ENCODE peak calls at places on chromosomes 16 and 17, in four cellular contexts. One of them, this sample, is unnamed.

GRCh38 chr16:57967916-57968315 is 3.0 kb downstream of the CNGB1 start:
- DNase-seq in fibroblast of lung: no peak
- DNase-seq in neural progenitor cell: no peak
- DNase-seq in small intestine: no peak
- DNase-seq in this sample: no peak

GRCh38 chr16:26717826-26718225 is 348.9 kb upstream of the C16orf82 start:
- DNase-seq in fibroblast of lung: no peak
- DNase-seq in neural progenitor cell: no peak
- DNase-seq in small intestine: no peak
- DNase-seq in this sample: peak; percentile 40

GRCh38 chr16:68416057-68417046 is 32.0 kb downstream of the SMPD3 start:
- DNase-seq in neural progenitor cell: no peak
- DNase-seq in fibroblast of lung: no peak
- DNase-seq in small intestine: peak; percentile 89
- DNase-seq in this sample: no peak

GRCh38 chr17:17042851-17043667 is 802 bp downstream of the MPRIP start:
- DNase-seq in neural progenitor cell: peak; percentile 45
- DNase-seq in small intestine: peak; percentile 30
- DNase-seq in fibroblast of lung: peak; percentile 51
- DNase-seq in this sample: no peak

GRCh38 chr16:80273635-80274538 is 266.9 kb upstream of the DYNLRB2 start:
- DNase-seq in small intestine: no peak
- DNase-seq in fibroblast of lung: peak; percentile 24
- DNase-seq in neural progenitor cell: no peak
- DNase-seq in this sample: no peak

GRCh38 chr17:2068101-2068518 is 13.2 kb downstream of the HIC1 start:
- DNase-seq in neural progenitor cell: no peak
- DNase-seq in fibroblast of lung: peak; percentile 70
- DNase-seq in small intestine: no peak
- DNase-seq in this sample: no peak

GRCh38 chr17:29390856-29391631 is 881 bp downstream of the TAOK1 start:
- DNase-seq in fibroblast of lung: peak; percentile 54
- DNase-seq in small intestine: peak; percentile 21
- DNase-seq in neural progenitor cell: peak; percentile 72
- DNase-seq in this sample: peak; percentile 49

GRCh38 chr16:27049117-27049516 is 17.6 kb upstream of the C16orf82 start:
- DNase-seq in fibroblast of lung: no peak
- DNase-seq in neural progenitor cell: no peak
- DNase-seq in small intestine: no peak
- DNase-seq in this sample: no peak

GRCh38 chr16:637081-638018 is 1.2 kb upstream of the METTL26 start:
- DNase-seq in neural progenitor cell: peak; percentile 73
- DNase-seq in fibroblast of lung: peak; percentile 91
- DNase-seq in small intestine: peak; percentile 89
- DNase-seq in this sample: no peak

GRCh38 chr16:89319883-89320716 is 102.6 kb downstream of the ZNF778 start:
- DNase-seq in small intestine: peak; percentile 64
- DNase-seq in neural progenitor cell: no peak
- DNase-seq in fibroblast of lung: peak; percentile 78
- DNase-seq in this sample: peak; percentile 55

GRCh38 chr17:48497103-48497502 is 33.7 kb downstream of the HOXB1 start:
- DNase-seq in fibroblast of lung: peak; percentile 55
- DNase-seq in small intestine: no peak
- DNase-seq in neural progenitor cell: no peak
- DNase-seq in this sample: no peak

GRCh38 chr16:88561485-88562369 is 8.5 kb upstream of the ZC3H18 start:
- DNase-seq in neural progenitor cell: peak; percentile 73
- DNase-seq in fibroblast of lung: peak; percentile 63
- DNase-seq in small intestine: peak; percentile 38
- DNase-seq in this sample: peak; percentile 69

GRCh38 chr17:69828087-69828486 is 246.9 kb upstream of the KCNJ16 start:
- DNase-seq in fibroblast of lung: peak; percentile 50
- DNase-seq in neural progenitor cell: no peak
- DNase-seq in small intestine: no peak
- DNase-seq in this sample: no peak

GRCh38 chr17:41678907-41679739 is 9.6 kb upstream of the EIF1 start:
- DNase-seq in small intestine: peak; percentile 64
- DNase-seq in neural progenitor cell: no peak
- DNase-seq in fibroblast of lung: peak; percentile 41
- DNase-seq in this sample: peak; percentile 49

GRCh38 chr16:53893731-53894435 is 189.9 kb downstream of the FTO start:
- DNase-seq in neural progenitor cell: no peak
- DNase-seq in small intestine: no peak
- DNase-seq in fibroblast of lung: peak; percentile 78
- DNase-seq in this sample: peak; percentile 44

GRCh38 chr16:57966986-57967385 is 3.9 kb downstream of the CNGB1 start:
- DNase-seq in small intestine: no peak
- DNase-seq in neural progenitor cell: no peak
- DNase-seq in fibroblast of lung: no peak
- DNase-seq in this sample: no peak

GRCh38 chr16:58651965-58652348 is 22.3 kb upstream of the CNOT1 start:
- DNase-seq in fibroblast of lung: no peak
- DNase-seq in small intestine: no peak
- DNase-seq in neural progenitor cell: no peak
- DNase-seq in this sample: no peak

GRCh38 chr16:75044800-75045361 is 46.1 kb downstream of the ZNRF1 start:
- DNase-seq in fibroblast of lung: peak; percentile 58
- DNase-seq in neural progenitor cell: no peak
- DNase-seq in small intestine: no peak
- DNase-seq in this sample: peak; percentile 82

GRCh38 chr16:26569793-26570192 is 496.9 kb upstream of the C16orf82 start:
- DNase-seq in small intestine: peak; percentile 1
- DNase-seq in fibroblast of lung: no peak
- DNase-seq in neural progenitor cell: peak; percentile 64
- DNase-seq in this sample: peak; percentile 50

GRCh38 chr16:990516-991291 is 9.1 kb downstream of the SOX8 start:
- DNase-seq in neural progenitor cell: peak; percentile 30
- DNase-seq in small intestine: no peak
- DNase-seq in fibroblast of lung: no peak
- DNase-seq in this sample: no peak

GRCh38 chr17:55067697-55068439 is 99.3 kb downstream of the STXBP4 start:
- DNase-seq in small intestine: no peak
- DNase-seq in neural progenitor cell: no peak
- DNase-seq in fibroblast of lung: peak; percentile 17
- DNase-seq in this sample: peak; percentile 37

GRCh38 chr16:70592106-70592571 is 54.2 kb upstream of the IL34 start:
- DNase-seq in neural progenitor cell: no peak
- DNase-seq in fibroblast of lung: no peak
- DNase-seq in small intestine: no peak
- DNase-seq in this sample: no peak

GRCh38 chr16:70593544-70593943 is 52.8 kb upstream of the IL34 start:
- DNase-seq in fibroblast of lung: no peak
- DNase-seq in small intestine: no peak
- DNase-seq in neural progenitor cell: no peak
- DNase-seq in this sample: no peak

GRCh38 chr16:70590722-70591438 is 55.5 kb upstream of the IL34 start:
- DNase-seq in small intestine: no peak
- DNase-seq in neural progenitor cell: no peak
- DNase-seq in fibroblast of lung: no peak
- DNase-seq in this sample: no peak

GRCh38 chr16:70589998-70590471 is 56.3 kb upstream of the IL34 start:
- DNase-seq in small intestine: no peak
- DNase-seq in fibroblast of lung: peak; percentile 43
- DNase-seq in neural progenitor cell: no peak
- DNase-seq in this sample: no peak

DNA sequence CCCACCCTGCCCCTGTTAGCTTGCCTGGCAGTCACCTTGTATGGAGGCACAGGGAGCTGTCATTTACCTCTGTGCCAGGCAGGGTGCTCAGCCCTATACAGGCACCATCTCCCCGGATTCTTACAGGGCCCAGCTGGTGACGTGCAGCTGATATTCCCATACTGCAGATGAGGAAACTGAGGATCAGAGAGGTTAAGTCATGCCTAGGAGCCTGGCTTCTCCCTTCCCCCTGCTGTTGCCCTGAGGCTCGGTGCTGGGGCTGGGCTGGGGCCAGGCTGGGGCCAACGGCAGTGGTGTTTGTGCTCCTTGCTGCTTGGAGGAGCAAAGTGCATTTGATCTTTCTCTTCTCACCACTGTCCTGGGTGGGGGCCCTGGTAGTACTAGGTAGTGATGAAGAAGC is 54.8 kb upstream of the IL34 start:
- DNase-seq in neural progenitor cell: no peak
- DNase-seq in fibroblast of lung: no peak
- DNase-seq in small intestine: peak; percentile 21
- DNase-seq in this sample: no peak
- H3K27ac ChIP-seq in neural progenitor cell: no peak overlapping the region
- H3K27ac ChIP-seq in fibroblast of lung: no peak overlapping the region
- H3K27ac ChIP-seq in small intestine: peak overlapping the region; percentile 79
- H3K27ac ChIP-seq in this sample: no peak overlapping the region

GRCh38 chr17:64063766-64064224 is 43.4 kb upstream of the ICAM2 start:
- DNase-seq in small intestine: peak; percentile 78
- DNase-seq in neural progenitor cell: peak; percentile 78
- DNase-seq in fibroblast of lung: peak; percentile 44
- DNase-seq in this sample: no peak
- H3K4me3 ChIP-seq in small intestine: no peak overlapping the region
- H3K4me3 ChIP-seq in neural progenitor cell: no peak overlapping the region
- H3K4me3 ChIP-seq in fibroblast of lung: no peak overlapping the region
- H3K4me3 ChIP-seq in this sample: no peak overlapping the region

GRCh38 chr17:39919087-39919683 is 750 bp upstream of the GSDMB start:
- DNase-seq in neural progenitor cell: no peak
- DNase-seq in fibroblast of lung: no peak
- DNase-seq in small intestine: peak; percentile 50
- DNase-seq in this sample: no peak

GRCh38 chr17:39923230-39923629 is 4.2 kb downstream of the ORMDL3 start:
- DNase-seq in small intestine: no peak
- DNase-seq in neural progenitor cell: no peak
- DNase-seq in fibroblast of lung: no peak
- DNase-seq in this sample: no peak

GRCh38 chr17:39920218-39921210 is 2.1 kb upstream of the GSDMB start:
- DNase-seq in small intestine: peak; percentile 62
- DNase-seq in neural progenitor cell: no peak
- DNase-seq in fibroblast of lung: no peak
- DNase-seq in this sample: no peak

GRCh38 chr17:39922006-39922405 is 3.6 kb upstream of the GSDMB start:
- DNase-seq in neural progenitor cell: no peak
- DNase-seq in fibroblast of lung: no peak
- DNase-seq in small intestine: no peak
- DNase-seq in this sample: no peak

GRCh38 chr17:39921323-39921722 is 2.9 kb upstream of the GSDMB start:
- DNase-seq in fibroblast of lung: no peak
- DNase-seq in small intestine: no peak
- DNase-seq in neural progenitor cell: no peak
- DNase-seq in this sample: no peak
- H3K27ac ChIP-seq in fibroblast of lung: no peak overlapping the region
- H3K27ac ChIP-seq in small intestine: peak overlapping the region; percentile 22
- H3K27ac ChIP-seq in neural progenitor cell: no peak overlapping the region
- H3K27ac ChIP-seq in this sample: no peak overlapping the region

GRCh38 chr17:81045590-81046095 is 10.7 kb downstream of the BAIAP2 start:
- DNase-seq in neural progenitor cell: no peak
- DNase-seq in fibroblast of lung: no peak
- DNase-seq in small intestine: no peak
- DNase-seq in this sample: no peak

GRCh38 chr17:81046131-81046769 is 11.3 kb downstream of the BAIAP2 start:
- DNase-seq in neural progenitor cell: no peak
- DNase-seq in small intestine: no peak
- DNase-seq in fibroblast of lung: no peak
- DNase-seq in this sample: no peak

GRCh38 chr17:81044428-81044763 is 9.4 kb downstream of the BAIAP2 start:
- DNase-seq in fibroblast of lung: no peak
- DNase-seq in neural progenitor cell: no peak
- DNase-seq in small intestine: no peak
- DNase-seq in this sample: no peak

GRCh38 chr17:81043725-81044427 is 8.9 kb downstream of the BAIAP2 start:
- DNase-seq in fibroblast of lung: no peak
- DNase-seq in small intestine: no peak
- DNase-seq in neural progenitor cell: peak; percentile 61
- DNase-seq in this sample: peak; percentile 43

DNA sequence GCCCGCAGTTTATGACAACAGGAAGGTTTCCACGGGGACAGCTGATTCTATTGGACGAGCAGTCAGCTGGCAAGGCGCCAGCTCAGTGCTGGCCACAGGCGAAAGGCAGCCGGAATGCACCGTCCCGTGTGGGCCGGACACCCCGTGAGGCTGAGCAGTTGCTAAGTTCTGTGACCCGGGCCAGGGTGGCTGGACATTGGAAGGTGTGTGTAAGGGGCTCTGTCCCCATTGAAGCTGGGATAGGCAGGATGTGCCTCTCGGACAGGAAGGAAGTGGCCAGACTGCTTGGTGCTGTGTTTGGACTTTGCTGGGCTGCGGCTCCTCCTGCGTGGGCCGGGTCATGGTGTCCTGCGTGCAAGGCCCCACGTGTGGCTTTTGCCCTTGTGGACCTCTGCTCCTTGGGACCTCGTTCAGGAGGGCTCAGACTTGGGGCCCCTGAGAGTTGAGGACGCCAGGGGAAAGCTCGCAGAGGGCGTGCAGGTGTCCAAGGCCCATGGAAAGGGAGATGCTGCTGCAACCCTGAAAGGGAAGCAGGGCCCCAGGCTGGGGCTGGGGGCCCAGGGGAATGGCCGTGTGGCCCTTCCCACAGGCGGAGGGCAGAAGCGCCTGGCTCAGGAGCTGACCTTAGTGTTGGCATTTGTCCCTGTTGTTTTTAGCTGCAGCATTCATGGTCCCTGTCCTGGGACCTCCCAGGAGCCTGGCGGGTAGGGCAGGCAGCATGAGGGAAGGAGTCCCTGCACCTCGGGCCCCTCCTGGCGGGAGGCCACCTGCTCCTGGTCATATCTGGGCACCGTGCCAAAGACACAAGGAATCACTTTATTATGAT is 10.0 kb downstream of the BAIAP2 start:
- DNase-seq in neural progenitor cell: no peak
- DNase-seq in small intestine: peak; percentile 34
- DNase-seq in fibroblast of lung: peak; percentile 61
- DNase-seq in this sample: peak; percentile 33
- H3K4me3 ChIP-seq in neural progenitor cell: no peak overlapping the region
- H3K4me3 ChIP-seq in small intestine: no peak overlapping the region
- H3K4me3 ChIP-seq in fibroblast of lung: no peak overlapping the region
- H3K4me3 ChIP-seq in this sample: no peak overlapping the region

GRCh38 chr16:11494433-11494832 is 92.3 kb downstream of the LITAF start:
- DNase-seq in small intestine: no peak
- DNase-seq in fibroblast of lung: no peak
- DNase-seq in neural progenitor cell: no peak
- DNase-seq in this sample: no peak
- H3K27ac ChIP-seq in small intestine: no peak overlapping the region
- H3K27ac ChIP-seq in fibroblast of lung: no peak overlapping the region
- H3K27ac ChIP-seq in neural progenitor cell: no peak overlapping the region
- H3K27ac ChIP-seq in this sample: no peak overlapping the region

GRCh38 chr17:76560036-76560876 is 20.4 kb downstream of the PRCD start:
- DNase-seq in neural progenitor cell: no peak
- DNase-seq in fibroblast of lung: no peak
- DNase-seq in small intestine: no peak
- DNase-seq in this sample: no peak
- H3K4me3 ChIP-seq in neural progenitor cell: no peak overlapping the region
- H3K4me3 ChIP-seq in fibroblast of lung: peak overlapping the region; percentile 32
- H3K4me3 ChIP-seq in small intestine: no peak overlapping the region
- H3K4me3 ChIP-seq in this sample: peak overlapping the region; percentile 71

GRCh38 chr17:4161179-4161559 is 18.2 kb downstream of the CYB5D2 start:
- DNase-seq in neural progenitor cell: no peak
- DNase-seq in small intestine: no peak
- DNase-seq in fibroblast of lung: peak; percentile 89
- DNase-seq in this sample: no peak
- H3K27ac ChIP-seq in neural progenitor cell: peak overlapping the region; percentile 14
- H3K27ac ChIP-seq in small intestine: no peak overlapping the region
- H3K27ac ChIP-seq in fibroblast of lung: no peak overlapping the region
- H3K27ac ChIP-seq in this sample: no peak overlapping the region